ENCODE peak calls at places on chromosomes 2 and 18, in six cellular contexts. O is GM23248; Z is BJ; J is G401; F is stimulated activated CD4-positive, alpha-beta T cell treated with anti-CD3 and anti-CD28 coated beads, TNF-alpha, amount 100 ng/mL, for 48 hours; H is GF-D8. L is an unnamed sample.

GRCh38 chr2:53970095-53970897 is 497 bp downstream of the PSME4 start:
- DNase-seq in O (peak; percentile 70), F (no peak), Z (no peak), H (peak; percentile 28), J (peak; percentile 33), L (no peak)

GRCh38 chr2:70443078-70443465 is 110.6 kb downstream of the TGFA start:
- DNase-seq in O (no peak), F (no peak), H (no peak), Z (no peak), J (no peak), L (no peak)

GRCh38 chr18:3869848-3870247 is 419.9 kb downstream of the TGIF1 start:
- DNase-seq in O (peak; percentile 76), H (peak; percentile 18), F (no peak), J (peak; percentile 88), Z (peak; percentile 12), L (no peak)

GRCh38 chr2:150165988-150166965 is 321.2 kb downstream of the RND3 start:
- DNase-seq in O (no peak), F (no peak), J (no peak), Z (no peak), H (peak; percentile 15), L (no peak)

GRCh38 chr2:5696741-5697521 is 4.7 kb downstream of the SOX11 start:
- DNase-seq in Z (no peak), O (peak; percentile 44), F (no peak), J (no peak), H (no peak), L (no peak)

GRCh38 chr2:218860950-218861381 is 1.4 kb downstream of the WNT6 start:
- DNase-seq in O (no peak), Z (no peak), F (no peak), H (no peak), J (peak; percentile 38), L (no peak)

GRCh38 chr2:134386321-134386720 is 132.4 kb downstream of the MGAT5 start:
- DNase-seq in F (no peak), O (no peak), Z (no peak), H (no peak), J (no peak), L (no peak)

GRCh38 chr2:130391872-130392670 is 36.2 kb downstream of the PTPN18 start:
- DNase-seq in J (no peak), Z (no peak), O (peak; percentile 75), F (no peak), H (no peak), L (no peak)

GRCh38 chr2:50749226-50749625 is 282.7 kb downstream of the NRXN1 start:
- DNase-seq in J (peak; percentile 82), F (no peak), O (no peak), H (no peak), Z (no peak), L (no peak)